ENCODE peak calls at places on chromosomes 4 and X, in eight cellular contexts. R is midbrain, U is HL-60, W is gastrocnemius medialis, C is pancreas, K is right cardiac atrium, S is hypothalamus, Z is B cell. O is an unnamed sample.

GRCh38 chr4:94534401-94535312 is 82.9 kb downstream of the PDLIM5 start:
- DNase-seq in R (no peak), U (no peak), W (no peak), C (no peak), K (no peak), S (no peak), Z (no peak), O (no peak)

GRCh38 chrX:56978172-56978571 is 17.2 kb downstream of the SPIN3 start:
- DNase-seq in R (peak; percentile 10), U (no peak), W (peak; percentile 15), C (peak; percentile 39), K (no peak), S (peak; percentile 0), Z (peak; percentile 55), O (peak; percentile 36)

GRCh38 chr4:182649698-182650477 is 267.3 kb downstream of the DCTD start:
- DNase-seq in R (no peak), U (no peak), W (no peak), C (no peak), K (no peak), S (no peak), Z (no peak), O (no peak)

GRCh38 chr4:163701915-163702314 is 207.4 kb downstream of the TMA16 start:
- DNase-seq in R (no peak), U (no peak), W (no peak), C (no peak), K (no peak), S (no peak), Z (no peak), O (no peak)

GRCh38 chrX:134999469-134999868 is 8.7 kb downstream of the SMIM10 start:
- DNase-seq in R (no peak), U (peak; percentile 7), W (no peak), C (no peak), K (no peak), S (no peak), Z (no peak), O (peak; percentile 35)

GRCh38 chr4:119728185-119728584 is 99.6 kb upstream of the PDE5A start:
- DNase-seq in R (no peak), U (no peak), W (no peak), C (no peak), K (no peak), S (no peak), Z (no peak), O (no peak)

GRCh38 chrX:149638860-149639259 is 7.3 kb upstream of the TMEM185A start:
- DNase-seq in R (no peak), U (no peak), W (no peak), C (no peak), K (no peak), S (no peak), Z (no peak), O (peak; percentile 0)

GRCh38 chr4:129014566-129015509 is 78.5 kb downstream of the SCLT1 start:
- DNase-seq in R (no peak), U (no peak), W (no peak), C (no peak), K (no peak), S (no peak), Z (no peak), O (no peak)

GRCh38 chrX:106898462-106898861 is 4.7 kb downstream of the RIPPLY1 start:
- DNase-seq in R (peak; percentile 7), U (peak; percentile 3), W (no peak), C (no peak), K (no peak), S (no peak), Z (no peak), O (peak; percentile 56)

GRCh38 chr4:75895744-75896314 is 6.4 kb downstream of the PPEF2 start:
- DNase-seq in R (no peak), U (no peak), W (no peak), C (peak; percentile 20), K (no peak), S (no peak), Z (no peak), O (peak; percentile 36)

GRCh38 chr4:139609647-139610046 is 53.6 kb upstream of the SETD7 start:
- DNase-seq in R (no peak), U (no peak), W (no peak), C (no peak), K (no peak), S (no peak), Z (no peak), O (no peak)